ENCODE peak calls at places on chromosome 14, in eight cellular contexts. One of them, this sample, is unnamed.

GRCh38 chr14:32193532-32193931 is 8.3 kb upstream of the RNU6-7 start:
- DNase-seq in neural progenitor cell: no peak
- DNase-seq in PC-9: no peak
- DNase-seq in pancreas: no peak
- DNase-seq in germinal center: no peak
- DNase-seq in activated naive CD4-positive, alpha-beta T cell treated with anti-CD3 and anti-CD28 coated beads, Interleukin-2, amount 10 ng/mL, durations not matched to agents 7 days and 5 days: no peak
- DNase-seq in caudate nucleus: no peak
- DNase-seq in mesendoderm: no peak
- DNase-seq in this sample: no peak

GRCh38 chr14:61103541-61104339 is 122.7 kb downstream of the SLC38A6 start:
- DNase-seq in germinal center: no peak
- DNase-seq in neural progenitor cell: peak; percentile 28
- DNase-seq in mesendoderm: peak; percentile 93
- DNase-seq in activated naive CD4-positive, alpha-beta T cell treated with anti-CD3 and anti-CD28 coated beads, Interleukin-2, amount 10 ng/mL, durations not matched to agents 7 days and 5 days: no peak
- DNase-seq in caudate nucleus: no peak
- DNase-seq in pancreas: no peak
- DNase-seq in PC-9: peak; percentile 85
- DNase-seq in this sample: peak; percentile 99

GRCh38 chr14:75259510-75259855 is 19.1 kb upstream of the FOS start:
- DNase-seq in neural progenitor cell: no peak
- DNase-seq in mesendoderm: peak; percentile 90
- DNase-seq in PC-9: no peak
- DNase-seq in pancreas: no peak
- DNase-seq in activated naive CD4-positive, alpha-beta T cell treated with anti-CD3 and anti-CD28 coated beads, Interleukin-2, amount 10 ng/mL, durations not matched to agents 7 days and 5 days: no peak
- DNase-seq in caudate nucleus: no peak
- DNase-seq in germinal center: no peak
- DNase-seq in this sample: peak; percentile 75

GRCh38 chr14:55843718-55844403 is 263.9 kb downstream of the KTN1 start:
- DNase-seq in activated naive CD4-positive, alpha-beta T cell treated with anti-CD3 and anti-CD28 coated beads, Interleukin-2, amount 10 ng/mL, durations not matched to agents 7 days and 5 days: no peak
- DNase-seq in PC-9: no peak
- DNase-seq in mesendoderm: no peak
- DNase-seq in germinal center: no peak
- DNase-seq in caudate nucleus: no peak
- DNase-seq in neural progenitor cell: no peak
- DNase-seq in pancreas: no peak
- DNase-seq in this sample: no peak

GRCh38 chr14:39492267-39492666 is 60.0 kb upstream of the FBXO33 start:
- DNase-seq in pancreas: no peak
- DNase-seq in PC-9: no peak
- DNase-seq in caudate nucleus: no peak
- DNase-seq in germinal center: no peak
- DNase-seq in mesendoderm: peak; percentile 63
- DNase-seq in activated naive CD4-positive, alpha-beta T cell treated with anti-CD3 and anti-CD28 coated beads, Interleukin-2, amount 10 ng/mL, durations not matched to agents 7 days and 5 days: no peak
- DNase-seq in neural progenitor cell: no peak
- DNase-seq in this sample: peak; percentile 95

GRCh38 chr14:34496007-34496678 is 34.1 kb upstream of the SPTSSA start:
- DNase-seq in PC-9: no peak
- DNase-seq in caudate nucleus: no peak
- DNase-seq in mesendoderm: no peak
- DNase-seq in germinal center: no peak
- DNase-seq in activated naive CD4-positive, alpha-beta T cell treated with anti-CD3 and anti-CD28 coated beads, Interleukin-2, amount 10 ng/mL, durations not matched to agents 7 days and 5 days: no peak
- DNase-seq in pancreas: no peak
- DNase-seq in neural progenitor cell: no peak
- DNase-seq in this sample: peak; percentile 21

GRCh38 chr14:54420478-54421116 is 20.6 kb downstream of the CNIH1 start:
- DNase-seq in mesendoderm: peak; percentile 80
- DNase-seq in germinal center: no peak
- DNase-seq in caudate nucleus: peak; percentile 5
- DNase-seq in activated naive CD4-positive, alpha-beta T cell treated with anti-CD3 and anti-CD28 coated beads, Interleukin-2, amount 10 ng/mL, durations not matched to agents 7 days and 5 days: no peak
- DNase-seq in PC-9: no peak
- DNase-seq in neural progenitor cell: peak; percentile 53
- DNase-seq in pancreas: no peak
- DNase-seq in this sample: peak; percentile 63

GRCh38 chr14:56891226-56891625 is 80.9 kb upstream of the OTX2 start:
- DNase-seq in neural progenitor cell: peak; percentile 32
- DNase-seq in PC-9: no peak
- DNase-seq in pancreas: no peak
- DNase-seq in germinal center: no peak
- DNase-seq in activated naive CD4-positive, alpha-beta T cell treated with anti-CD3 and anti-CD28 coated beads, Interleukin-2, amount 10 ng/mL, durations not matched to agents 7 days and 5 days: no peak
- DNase-seq in caudate nucleus: no peak
- DNase-seq in mesendoderm: no peak
- DNase-seq in this sample: no peak

GRCh38 chr14:78405071-78405856 is 235.1 kb downstream of the NRXN3 start:
- DNase-seq in mesendoderm: peak; percentile 19
- DNase-seq in caudate nucleus: no peak
- DNase-seq in neural progenitor cell: no peak
- DNase-seq in germinal center: no peak
- DNase-seq in activated naive CD4-positive, alpha-beta T cell treated with anti-CD3 and anti-CD28 coated beads, Interleukin-2, amount 10 ng/mL, durations not matched to agents 7 days and 5 days: no peak
- DNase-seq in pancreas: peak; percentile 57
- DNase-seq in PC-9: no peak
- DNase-seq in this sample: peak; percentile 3

GRCh38 chr14:64722842-64723447 is 18.7 kb downstream of the PLEKHG3 start:
- DNase-seq in caudate nucleus: no peak
- DNase-seq in PC-9: no peak
- DNase-seq in mesendoderm: no peak
- DNase-seq in pancreas: peak; percentile 28
- DNase-seq in neural progenitor cell: no peak
- DNase-seq in germinal center: no peak
- DNase-seq in activated naive CD4-positive, alpha-beta T cell treated with anti-CD3 and anti-CD28 coated beads, Interleukin-2, amount 10 ng/mL, durations not matched to agents 7 days and 5 days: peak; percentile 66
- DNase-seq in this sample: no peak

GRCh38 chr14:105497671-105498429 is 6.8 kb downstream of the TEDC1 start:
- DNase-seq in neural progenitor cell: no peak
- DNase-seq in mesendoderm: no peak
- DNase-seq in caudate nucleus: no peak
- DNase-seq in activated naive CD4-positive, alpha-beta T cell treated with anti-CD3 and anti-CD28 coated beads, Interleukin-2, amount 10 ng/mL, durations not matched to agents 7 days and 5 days: peak; percentile 19
- DNase-seq in pancreas: no peak
- DNase-seq in PC-9: peak; percentile 22
- DNase-seq in germinal center: no peak
- DNase-seq in this sample: no peak

GRCh38 chr14:58789756-58790155 is 152.0 kb downstream of the DACT1 start:
- DNase-seq in mesendoderm: no peak
- DNase-seq in germinal center: no peak
- DNase-seq in activated naive CD4-positive, alpha-beta T cell treated with anti-CD3 and anti-CD28 coated beads, Interleukin-2, amount 10 ng/mL, durations not matched to agents 7 days and 5 days: no peak
- DNase-seq in neural progenitor cell: no peak
- DNase-seq in caudate nucleus: no peak
- DNase-seq in pancreas: no peak
- DNase-seq in PC-9: no peak
- DNase-seq in this sample: no peak

GRCh38 chr14:75343914-75344313 is 65.3 kb downstream of the FOS start:
- DNase-seq in PC-9: no peak
- DNase-seq in mesendoderm: no peak
- DNase-seq in caudate nucleus: no peak
- DNase-seq in activated naive CD4-positive, alpha-beta T cell treated with anti-CD3 and anti-CD28 coated beads, Interleukin-2, amount 10 ng/mL, durations not matched to agents 7 days and 5 days: no peak
- DNase-seq in germinal center: no peak
- DNase-seq in neural progenitor cell: no peak
- DNase-seq in pancreas: no peak
- DNase-seq in this sample: peak; percentile 26

GRCh38 chr14:50599700-50600444 is 39.9 kb downstream of the ATL1 start:
- DNase-seq in activated naive CD4-positive, alpha-beta T cell treated with anti-CD3 and anti-CD28 coated beads, Interleukin-2, amount 10 ng/mL, durations not matched to agents 7 days and 5 days: no peak
- DNase-seq in neural progenitor cell: peak; percentile 49
- DNase-seq in germinal center: no peak
- DNase-seq in mesendoderm: peak; percentile 60
- DNase-seq in pancreas: no peak
- DNase-seq in caudate nucleus: no peak
- DNase-seq in PC-9: peak; percentile 63
- DNase-seq in this sample: peak; percentile 51

GRCh38 chr14:59251811-59252771 is 63.6 kb downstream of the DAAM1 start:
- DNase-seq in mesendoderm: peak; percentile 89
- DNase-seq in caudate nucleus: no peak
- DNase-seq in activated naive CD4-positive, alpha-beta T cell treated with anti-CD3 and anti-CD28 coated beads, Interleukin-2, amount 10 ng/mL, durations not matched to agents 7 days and 5 days: no peak
- DNase-seq in germinal center: no peak
- DNase-seq in PC-9: no peak
- DNase-seq in neural progenitor cell: peak; percentile 39
- DNase-seq in pancreas: no peak
- DNase-seq in this sample: peak; percentile 95

GRCh38 chr14:64218344-64219240 is 75.6 kb downstream of the ESR2 start:
- DNase-seq in caudate nucleus: no peak
- DNase-seq in pancreas: no peak
- DNase-seq in activated naive CD4-positive, alpha-beta T cell treated with anti-CD3 and anti-CD28 coated beads, Interleukin-2, amount 10 ng/mL, durations not matched to agents 7 days and 5 days: no peak
- DNase-seq in mesendoderm: no peak
- DNase-seq in germinal center: no peak
- DNase-seq in neural progenitor cell: no peak
- DNase-seq in PC-9: no peak
- DNase-seq in this sample: no peak

GRCh38 chr14:86333506-86333905 is 803.6 kb downstream of the FLRT2 start:
- DNase-seq in mesendoderm: no peak
- DNase-seq in pancreas: no peak
- DNase-seq in caudate nucleus: no peak
- DNase-seq in PC-9: no peak
- DNase-seq in germinal center: no peak
- DNase-seq in activated naive CD4-positive, alpha-beta T cell treated with anti-CD3 and anti-CD28 coated beads, Interleukin-2, amount 10 ng/mL, durations not matched to agents 7 days and 5 days: no peak
- DNase-seq in neural progenitor cell: no peak
- DNase-seq in this sample: no peak

GRCh38 chr14:75927564-75928087 is 54.2 kb downstream of the TGFB3 start:
- DNase-seq in pancreas: no peak
- DNase-seq in PC-9: no peak
- DNase-seq in germinal center: no peak
- DNase-seq in mesendoderm: peak; percentile 12
- DNase-seq in activated naive CD4-positive, alpha-beta T cell treated with anti-CD3 and anti-CD28 coated beads, Interleukin-2, amount 10 ng/mL, durations not matched to agents 7 days and 5 days: no peak
- DNase-seq in caudate nucleus: no peak
- DNase-seq in neural progenitor cell: no peak
- DNase-seq in this sample: no peak

GRCh38 chr14:104295681-104296387 is 157.4 kb downstream of the KIF26A start:
- DNase-seq in PC-9: no peak
- DNase-seq in pancreas: peak; percentile 43
- DNase-seq in germinal center: no peak
- DNase-seq in activated naive CD4-positive, alpha-beta T cell treated with anti-CD3 and anti-CD28 coated beads, Interleukin-2, amount 10 ng/mL, durations not matched to agents 7 days and 5 days: peak; percentile 13
- DNase-seq in neural progenitor cell: no peak
- DNase-seq in mesendoderm: no peak
- DNase-seq in caudate nucleus: no peak
- DNase-seq in this sample: no peak

GRCh38 chr14:39006721-39007410 is 96.2 kb downstream of the SEC23A start:
- DNase-seq in caudate nucleus: no peak
- DNase-seq in neural progenitor cell: no peak
- DNase-seq in PC-9: no peak
- DNase-seq in germinal center: no peak
- DNase-seq in activated naive CD4-positive, alpha-beta T cell treated with anti-CD3 and anti-CD28 coated beads, Interleukin-2, amount 10 ng/mL, durations not matched to agents 7 days and 5 days: no peak
- DNase-seq in pancreas: no peak
- DNase-seq in mesendoderm: peak; percentile 7
- DNase-seq in this sample: peak; percentile 49